ENCODE peak calls at places on chromosomes 6 and 20, in four cellular contexts. R is RWPE1, B is HCT116, C is tibial nerve. V is an unnamed sample.

GRCh38 chr20:5402903-5403531 is 86.3 kb upstream of the PROKR2 start:
- DNase-seq in R (peak; percentile 34), C (no peak), B (no peak), V (peak; percentile 23)

GRCh38 chr6:133704371-133704770 is 184.5 kb upstream of the TCF21 start:
- DNase-seq in C (no peak), B (no peak), R (no peak), V (no peak)

GRCh38 chr20:14062786-14063185 is 67.5 kb downstream of the MACROD2 start:
- DNase-seq in R (no peak), C (no peak), B (no peak), V (peak; percentile 2)

GRCh38 chr6:12890171-12890790 is 173.7 kb downstream of the PHACTR1 start:
- DNase-seq in R (no peak), C (no peak), B (peak; percentile 19), V (no peak)

GRCh38 chr20:56859039-56859750 is 230.1 kb downstream of the TFAP2C start:
- DNase-seq in R (no peak), B (no peak), C (no peak), V (no peak)

GRCh38 chr6:129671442-129672344 is 38.3 kb downstream of the ARHGAP18 start:
- DNase-seq in R (no peak), B (no peak), C (no peak), V (no peak)

GRCh38 chr6:111771629-111772028 is 101.6 kb downstream of the FYN start:
- DNase-seq in R (no peak), C (no peak), B (no peak), V (no peak)

GRCh38 chr6:75376347-75377024 is 91.9 kb upstream of the TMEM30A start:
- DNase-seq in C (no peak), B (no peak), R (peak; percentile 11), V (no peak)

GRCh38 chr6:158389188-158389919 is 77.1 kb downstream of the TULP4 start:
- DNase-seq in R (no peak), B (no peak), C (no peak), V (peak; percentile 18)

GRCh38 chr6:161598896-161599295 is 325.0 kb upstream of the AGPAT4 start:
- DNase-seq in C (no peak), R (no peak), B (no peak), V (no peak)

GRCh38 chr6:139149383-139149782 is 14.5 kb downstream of the HECA start:
- DNase-seq in C (no peak), B (no peak), R (no peak), V (no peak)

GRCh38 chr6:150881911-150882481 is 16.5 kb downstream of the MTHFD1L start:
- DNase-seq in R (peak; percentile 64), C (no peak), B (no peak), V (peak; percentile 97)

GRCh38 chr6:163343609-163344008 is 70.9 kb upstream of the QKI start:
- DNase-seq in C (no peak), B (no peak), R (no peak), V (no peak)

GRCh38 chr20:13002256-13002655 is 6.5 kb upstream of the SPTLC3 start:
- DNase-seq in R (no peak), C (no peak), B (no peak), V (no peak)

GRCh38 chr6:169881398-169881797 is 130.0 kb downstream of the ERMARD start:
- DNase-seq in B (no peak), R (no peak), C (no peak), V (no peak)

GRCh38 chr20:45014671-45015415 is 48.5 kb downstream of the STK4 start:
- DNase-seq in B (no peak), R (no peak), C (no peak), V (peak; percentile 71)

DNA sequence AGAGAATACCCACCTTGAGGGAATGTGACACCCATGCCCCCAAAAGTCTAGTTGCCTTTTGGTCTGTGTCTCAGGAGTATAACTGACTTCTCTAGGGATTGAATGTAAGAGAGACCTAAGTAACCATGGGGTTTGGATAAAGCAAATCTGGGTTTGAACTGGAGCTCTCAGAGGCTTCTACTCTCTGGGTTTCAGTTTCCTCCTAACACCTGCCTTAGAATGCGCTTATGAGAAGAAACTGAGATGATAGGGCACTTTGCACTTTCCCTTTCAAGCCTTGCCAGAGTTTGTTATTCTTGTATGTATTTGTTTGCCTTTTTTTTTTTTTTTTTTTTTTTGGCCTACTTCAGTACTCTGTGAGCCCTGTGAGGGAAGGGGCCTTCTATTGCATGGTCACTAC is 19.4 kb downstream of the SDHAF4 start:
- DNase-seq in C (no peak), B (no peak), R (no peak), V (no peak)
- TF ChIP-seq CTCF in C (no peak), B (no peak), R (no peak), V (no peak)

GRCh38 chr6:33670971-33671370 is 40.5 kb downstream of the UQCC2 start:
- DNase-seq in R (peak; percentile 26), C (no peak), B (no peak), V (no peak)

GRCh38 chr6:33673847-33674246 is 37.7 kb downstream of the UQCC2 start:
- DNase-seq in B (no peak), R (no peak), C (no peak), V (no peak)

GRCh38 chr6:33671381-33672072 is 40.0 kb downstream of the UQCC2 start:
- DNase-seq in B (no peak), R (no peak), C (no peak), V (no peak)

GRCh38 chr6:33670086-33670660 is 41.3 kb downstream of the UQCC2 start:
- DNase-seq in B (no peak), C (no peak), R (no peak), V (no peak)

GRCh38 chr6:33672808-33673207 is 38.7 kb downstream of the UQCC2 start:
- DNase-seq in C (peak; percentile 87), R (peak; percentile 73), B (no peak), V (peak; percentile 95)
- TF ChIP-seq CTCF in C (peak; percentile 62), R (peak; percentile 65), B (no peak), V (peak; percentile 63)

GRCh38 chr6:30820196-30820595 is 64.1 kb upstream of the DDR1 start:
- DNase-seq in B (peak; percentile 73), C (no peak), R (peak; percentile 75), V (peak; percentile 67)
- TF ChIP-seq CTCF in B (no peak), C (no peak), R (no peak), V (peak; percentile 5)

DNA sequence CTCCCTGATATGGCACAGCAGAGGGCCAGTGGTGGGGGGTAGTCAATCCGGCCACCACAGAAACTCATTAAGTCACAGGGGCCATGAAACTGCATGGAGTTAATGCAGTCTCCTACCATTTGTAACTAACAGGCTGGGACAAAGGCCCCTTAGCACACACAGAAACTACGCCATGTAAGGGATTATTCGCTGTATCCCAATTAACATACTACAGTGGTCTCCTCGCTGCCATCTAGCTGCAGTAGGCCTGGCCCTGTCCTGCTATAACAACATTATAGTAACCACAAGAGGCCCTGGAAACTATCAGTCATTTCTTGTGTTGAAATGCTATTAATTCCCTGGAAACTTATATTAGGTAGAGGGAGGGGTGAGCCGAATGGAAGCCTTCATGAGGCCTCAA is 72.3 kb upstream of the CCN2 start:
- DNase-seq in B (peak; percentile 26), R (no peak), C (no peak), V (peak; percentile 17)
- TF ChIP-seq CTCF in B (peak; percentile 34), R (no peak), C (no peak), V (no peak)

GRCh38 chr20:24782801-24783630 is 166.1 kb upstream of the CST7 start:
- DNase-seq in B (no peak), C (no peak), R (no peak), V (no peak)
- TF ChIP-seq CTCF in B (no peak), C (no peak), R (no peak), V (no peak)

GRCh38 chr6:25889877-25890853 is 16.1 kb upstream of the SLC17A3 start:
- DNase-seq in C (no peak), B (peak; percentile 27), R (peak; percentile 30), V (peak; percentile 47)

GRCh38 chr6:25896252-25896651 is 22.2 kb upstream of the SLC17A3 start:
- DNase-seq in B (no peak), R (no peak), C (no peak), V (no peak)

GRCh38 chr6:25893778-25894177 is 19.7 kb upstream of the SLC17A3 start:
- DNase-seq in B (no peak), R (no peak), C (no peak), V (no peak)

GRCh38 chr6:25895773-25896172 is 21.7 kb upstream of the SLC17A3 start:
- DNase-seq in R (no peak), B (no peak), C (no peak), V (no peak)

DNA sequence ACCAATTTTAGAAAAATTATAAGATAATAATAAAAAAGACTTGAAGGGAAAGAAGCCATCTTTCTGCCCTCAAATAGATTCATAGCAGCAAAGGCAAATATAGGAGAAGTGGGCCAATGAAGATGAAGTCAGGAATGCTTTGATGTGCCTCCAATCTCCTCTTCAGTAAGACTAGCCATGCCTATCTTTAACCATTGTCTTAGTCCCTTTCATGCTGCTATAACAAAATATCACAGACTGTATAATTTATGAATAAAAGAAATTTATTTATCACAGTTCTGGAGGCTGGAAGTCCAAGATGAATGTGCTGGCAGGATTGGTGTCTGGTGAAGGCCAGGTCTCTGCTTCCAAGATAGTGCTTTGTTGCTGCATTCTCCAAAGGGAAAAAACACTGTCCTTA is 18.8 kb upstream of the SLC17A3 start:
- DNase-seq in R (no peak), C (no peak), B (no peak), V (no peak)
- TF ChIP-seq CTCF in R (no peak), C (no peak), B (no peak), V (no peak)

GRCh38 chr20:61507778-61508177 is 255.7 kb downstream of the CDH4 start:
- DNase-seq in C (no peak), R (no peak), B (no peak), V (no peak)
- TF ChIP-seq CTCF in C (no peak), R (no peak), B (no peak), V (no peak)

DNA sequence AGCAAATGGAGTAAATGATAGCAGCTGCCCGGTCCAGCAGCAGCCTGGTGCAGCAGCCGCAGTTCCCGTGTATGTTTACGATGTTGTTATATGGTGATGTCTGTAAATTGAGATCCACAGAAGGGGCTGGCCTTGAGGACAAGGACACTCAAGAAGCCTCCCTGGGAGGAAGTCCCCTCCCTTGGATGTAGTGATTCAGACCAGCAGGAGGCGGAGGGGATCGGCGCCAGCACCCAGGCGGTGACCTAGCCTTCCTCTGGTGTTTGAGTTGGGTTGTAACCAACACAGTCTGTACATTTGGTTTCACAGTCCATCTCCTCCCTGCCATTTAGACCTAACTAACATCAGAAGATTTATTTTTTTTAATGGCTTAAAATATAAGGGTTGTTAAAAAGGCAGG is 187.8 kb downstream of the SYNDIG1 start:
- DNase-seq in R (no peak), C (no peak), B (no peak), V (no peak)
- TF ChIP-seq CTCF in R (no peak), C (no peak), B (no peak), V (no peak)

GRCh38 chr6:93418448-93419303 is 683 bp downstream of the EPHA7 start:
- DNase-seq in R (peak; percentile 21), C (no peak), B (no peak), V (peak; percentile 18)
- TF ChIP-seq CTCF in R (no peak), C (no peak), B (no peak), V (no peak)

GRCh38 chr6:109139109-109139508 is 43.8 kb downstream of the CEP57L1 start:
- DNase-seq in R (peak; percentile 9), B (no peak), C (no peak), V (peak; percentile 32)
- TF ChIP-seq CTCF in R (no peak), B (no peak), C (no peak), V (no peak)

V was measured in fibroblast of villous mesenchyme.